ENCODE peak calls at places on chromosomes 2 and 18, in four cellular contexts. N is K562, X is cerebellum, T is kidney glomerular epithelial cell. U is an unnamed sample.

GRCh38 chr2:108449410-108450200 is 599 bp downstream of the GCC2 start:
- DNase-seq in N (peak; percentile 22), X (no peak), T (peak; percentile 14), U (no peak)

GRCh38 chr18:52237551-52237950 is 102.4 kb upstream of the DCC start:
- DNase-seq in X (no peak), T (peak; percentile 55), N (no peak), U (no peak)

GRCh38 chr2:178282075-178282474 is 87.8 kb downstream of the OSBPL6 start:
- DNase-seq in X (no peak), T (peak; percentile 0), N (no peak), U (no peak)

GRCh38 chr2:200188851-200189250 is 117.6 kb upstream of the SPATS2L start:
- DNase-seq in T (no peak), N (no peak), X (no peak), U (no peak)

GRCh38 chr2:43135583-43135982 is 90.8 kb downstream of the ZFP36L2 start:
- DNase-seq in T (no peak), X (no peak), N (no peak), U (no peak)

GRCh38 chr18:55763298-55763697 is 175.3 kb upstream of the TCF4 start:
- DNase-seq in N (no peak), T (peak; percentile 69), X (no peak), U (no peak)

GRCh38 chr2:12824304-12824761 is 107.6 kb downstream of the TRIB2 start:
- DNase-seq in N (no peak), X (no peak), T (no peak), U (no peak)

GRCh38 chr2:70360661-70361316 is 58.9 kb upstream of the FAM136A start:
- DNase-seq in N (peak; percentile 53), X (no peak), T (no peak), U (no peak)

GRCh38 chr2:60512641-60513040 is 40.8 kb downstream of the BCL11A start:
- DNase-seq in X (no peak), T (no peak), N (no peak), U (no peak)

GRCh38 chr2:62706721-62707516 is 1.4 kb downstream of the EHBP1 start:
- DNase-seq in X (no peak), N (no peak), T (no peak), U (no peak)

GRCh38 chr2:237297421-237298155 is 116.4 kb downstream of the COL6A3 start:
- DNase-seq in T (peak; percentile 65), X (no peak), N (no peak), U (no peak)

GRCh38 chr2:35160871-35161270 is 1194.7 kb upstream of the CRIM1 start:
- DNase-seq in X (no peak), T (no peak), N (no peak), U (no peak)

GRCh38 chr18:21496277-21496835 is 104.1 kb downstream of the ESCO1 start:
- DNase-seq in T (no peak), X (no peak), N (no peak), U (no peak)

GRCh38 chr2:65549262-65550036 is 117.0 kb upstream of the SPRED2 start:
- DNase-seq in T (no peak), N (no peak), X (no peak), U (no peak)

GRCh38 chr18:46950064-46950656 is 32.8 kb downstream of the KATNAL2 start:
- DNase-seq in T (peak; percentile 1), X (no peak), N (peak; percentile 17), U (peak; percentile 21)

GRCh38 chr18:8283901-8284585 is 325.2 kb upstream of the RAB12 start:
- DNase-seq in N (no peak), X (no peak), T (peak; percentile 10), U (no peak)

GRCh38 chr2:219497495-219498279 is 1.0 kb upstream of the GMPPA start:
- DNase-seq in X (peak; percentile 77), T (peak; percentile 67), N (peak; percentile 87), U (no peak)

GRCh38 chr18:4658804-4659203 is 203.7 kb upstream of the DLGAP1 start:
- DNase-seq in X (no peak), N (no peak), T (no peak), U (no peak)

GRCh38 chr2:229873123-229873581 is 48.7 kb downstream of the TRIP12 start:
- DNase-seq in X (no peak), T (peak; percentile 7), N (no peak), U (no peak)

GRCh38 chr2:172094319-172095145 is 8.2 kb downstream of the DLX2 start:
- DNase-seq in N (no peak), X (no peak), T (no peak), U (no peak)

GRCh38 chr2:216283038-216283900 is 89.0 kb downstream of the MARCHF4 start:
- DNase-seq in T (no peak), N (peak; percentile 52), X (no peak), U (no peak)

GRCh38 chr2:42812899-42813479 is 20.6 kb upstream of the HAAO start:
- DNase-seq in X (no peak), N (no peak), T (peak; percentile 21), U (no peak)

U was measured in NCI-H1930.